ENCODE peak calls at places on chromosomes 11 and 22, in four cellular contexts. One of them, this sample, is unnamed.

GRCh38 chr11:94511932-94512781 is at the start of gene C11orf97:
- DNase-seq in fibroblast of mammary gland: peak
- DNase-seq in mesenchymal stem cell: peak
- DNase-seq in MM.1S: peak
- DNase-seq in this sample: peak

GRCh38 chr11:33531743-33532181 is 168.9 kb downstream of the C11orf91 start:
- DNase-seq in MM.1S: no peak
- DNase-seq in mesenchymal stem cell: peak
- DNase-seq in fibroblast of mammary gland: peak
- DNase-seq in this sample: no peak

GRCh38 chr22:17264321-17265052 is 45.3 kb upstream of the ADA2 start:
- DNase-seq in mesenchymal stem cell: peak
- DNase-seq in fibroblast of mammary gland: peak
- DNase-seq in MM.1S: no peak
- DNase-seq in this sample: no peak

GRCh38 chr11:88250566-88251080 is 75.4 kb upstream of the RAB38 start:
- DNase-seq in mesenchymal stem cell: no peak
- DNase-seq in fibroblast of mammary gland: no peak
- DNase-seq in MM.1S: no peak
- DNase-seq in this sample: no peak

GRCh38 chr11:44564198-44564597 is 1.3 kb upstream of the CD82 start:
- DNase-seq in fibroblast of mammary gland: peak
- DNase-seq in MM.1S: peak
- DNase-seq in mesenchymal stem cell: no peak
- DNase-seq in this sample: peak

GRCh38 chr11:121235057-121235456 is 57.5 kb upstream of the SC5D start:
- DNase-seq in fibroblast of mammary gland: no peak
- DNase-seq in MM.1S: no peak
- DNase-seq in mesenchymal stem cell: no peak
- DNase-seq in this sample: no peak

GRCh38 chr22:41888638-41889200 is 26.2 kb downstream of the SHISA8 start:
- DNase-seq in MM.1S: no peak
- DNase-seq in mesenchymal stem cell: no peak
- DNase-seq in fibroblast of mammary gland: no peak
- DNase-seq in this sample: no peak

GRCh38 chr11:123386746-123387510 is 43.1 kb upstream of the GRAMD1B start:
- DNase-seq in fibroblast of mammary gland: no peak
- DNase-seq in mesenchymal stem cell: peak
- DNase-seq in MM.1S: no peak
- DNase-seq in this sample: peak

GRCh38 chr11:119892311-119892808 is 163.4 kb upstream of the NECTIN1 start:
- DNase-seq in fibroblast of mammary gland: no peak
- DNase-seq in MM.1S: no peak
- DNase-seq in mesenchymal stem cell: no peak
- DNase-seq in this sample: no peak

GRCh38 chr22:49305966-49306631 is 521.6 kb downstream of the BRD1 start:
- DNase-seq in fibroblast of mammary gland: no peak
- DNase-seq in mesenchymal stem cell: no peak
- DNase-seq in MM.1S: no peak
- DNase-seq in this sample: no peak

GRCh38 chr22:30036656-30037055 is 43.6 kb upstream of the HORMAD2 start:
- DNase-seq in fibroblast of mammary gland: no peak
- DNase-seq in MM.1S: no peak
- DNase-seq in mesenchymal stem cell: peak
- DNase-seq in this sample: peak

GRCh38 chr22:44839061-44839460 is 86.7 kb downstream of the ARHGAP8 start:
- DNase-seq in MM.1S: no peak
- DNase-seq in mesenchymal stem cell: no peak
- DNase-seq in fibroblast of mammary gland: no peak
- DNase-seq in this sample: no peak

GRCh38 chr11:32586576-32587190 is 3.1 kb downstream of the EIF3M start:
- DNase-seq in mesenchymal stem cell: peak
- DNase-seq in fibroblast of mammary gland: peak
- DNase-seq in MM.1S: peak
- DNase-seq in this sample: peak

GRCh38 chr11:64900263-64900678 is 16.7 kb downstream of the ATG2A start:
- DNase-seq in mesenchymal stem cell: no peak
- DNase-seq in fibroblast of mammary gland: peak
- DNase-seq in MM.1S: no peak
- DNase-seq in this sample: peak

GRCh38 chr11:105867742-105868141 is 154.3 kb downstream of the MSANTD4 start:
- DNase-seq in fibroblast of mammary gland: no peak
- DNase-seq in mesenchymal stem cell: no peak
- DNase-seq in MM.1S: no peak
- DNase-seq in this sample: peak

GRCh38 chr11:131802416-131802815 is 432.0 kb downstream of the NTM start:
- DNase-seq in MM.1S: no peak
- DNase-seq in mesenchymal stem cell: no peak
- DNase-seq in fibroblast of mammary gland: no peak
- DNase-seq in this sample: no peak

GRCh38 chr11:44789466-44789865 is 62.7 kb downstream of the TSPAN18 start:
- DNase-seq in MM.1S: no peak
- DNase-seq in fibroblast of mammary gland: no peak
- DNase-seq in mesenchymal stem cell: no peak
- DNase-seq in this sample: no peak

GRCh38 chr11:9600651-9601040 is 27.2 kb downstream of the WEE1 start:
- DNase-seq in MM.1S: peak
- DNase-seq in mesenchymal stem cell: peak
- DNase-seq in fibroblast of mammary gland: no peak
- DNase-seq in this sample: peak

GRCh38 chr22:47391169-47392053 is 629.0 kb downstream of the TBC1D22A start:
- DNase-seq in fibroblast of mammary gland: no peak
- DNase-seq in mesenchymal stem cell: no peak
- DNase-seq in MM.1S: no peak
- DNase-seq in this sample: no peak

GRCh38 chr11:32100495-32100894 is 9.6 kb downstream of the RCN1 start:
- DNase-seq in MM.1S: no peak
- DNase-seq in mesenchymal stem cell: peak
- DNase-seq in fibroblast of mammary gland: peak
- DNase-seq in this sample: no peak

GRCh38 chr11:134376150-134376921 is 35.7 kb downstream of the B3GAT1 start:
- DNase-seq in mesenchymal stem cell: no peak
- DNase-seq in MM.1S: no peak
- DNase-seq in fibroblast of mammary gland: no peak
- DNase-seq in this sample: no peak

GRCh38 chr11:8811571-8811970 is 99.4 kb upstream of the AKIP1 start:
- DNase-seq in MM.1S: no peak
- DNase-seq in mesenchymal stem cell: no peak
- DNase-seq in fibroblast of mammary gland: no peak
- DNase-seq in this sample: no peak

GRCh38 chr22:35629406-35630234 is 12.5 kb upstream of the MB start:
- DNase-seq in mesenchymal stem cell: peak
- DNase-seq in fibroblast of mammary gland: peak
- DNase-seq in MM.1S: peak
- DNase-seq in this sample: peak

GRCh38 chr22:27137809-27138400 is 480.5 kb downstream of the MIAT start:
- DNase-seq in fibroblast of mammary gland: no peak
- DNase-seq in mesenchymal stem cell: no peak
- DNase-seq in MM.1S: no peak
- DNase-seq in this sample: no peak

GRCh38 chr11:30749268-30749667 is 163.1 kb upstream of the MPPED2 start:
- DNase-seq in fibroblast of mammary gland: no peak
- DNase-seq in MM.1S: no peak
- DNase-seq in mesenchymal stem cell: no peak
- DNase-seq in this sample: no peak

GRCh38 chr11:11618973-11619435 is 2.8 kb downstream of the GALNT18 start:
- DNase-seq in mesenchymal stem cell: no peak
- DNase-seq in MM.1S: no peak
- DNase-seq in fibroblast of mammary gland: no peak
- DNase-seq in this sample: no peak

GRCh38 chr11:11621881-11622706 is at the start of gene GALNT18:
- DNase-seq in MM.1S: peak
- DNase-seq in mesenchymal stem cell: peak
- DNase-seq in fibroblast of mammary gland: peak
- DNase-seq in this sample: peak

GRCh38 chr11:11622772-11623531 is 1.1 kb upstream of the GALNT18 start:
- DNase-seq in mesenchymal stem cell: peak
- DNase-seq in fibroblast of mammary gland: no peak
- DNase-seq in MM.1S: no peak
- DNase-seq in this sample: no peak

GRCh38 chr11:11620251-11620965 is 1.4 kb downstream of the GALNT18 start:
- DNase-seq in mesenchymal stem cell: peak
- DNase-seq in fibroblast of mammary gland: peak
- DNase-seq in MM.1S: no peak
- DNase-seq in this sample: peak

DNA sequence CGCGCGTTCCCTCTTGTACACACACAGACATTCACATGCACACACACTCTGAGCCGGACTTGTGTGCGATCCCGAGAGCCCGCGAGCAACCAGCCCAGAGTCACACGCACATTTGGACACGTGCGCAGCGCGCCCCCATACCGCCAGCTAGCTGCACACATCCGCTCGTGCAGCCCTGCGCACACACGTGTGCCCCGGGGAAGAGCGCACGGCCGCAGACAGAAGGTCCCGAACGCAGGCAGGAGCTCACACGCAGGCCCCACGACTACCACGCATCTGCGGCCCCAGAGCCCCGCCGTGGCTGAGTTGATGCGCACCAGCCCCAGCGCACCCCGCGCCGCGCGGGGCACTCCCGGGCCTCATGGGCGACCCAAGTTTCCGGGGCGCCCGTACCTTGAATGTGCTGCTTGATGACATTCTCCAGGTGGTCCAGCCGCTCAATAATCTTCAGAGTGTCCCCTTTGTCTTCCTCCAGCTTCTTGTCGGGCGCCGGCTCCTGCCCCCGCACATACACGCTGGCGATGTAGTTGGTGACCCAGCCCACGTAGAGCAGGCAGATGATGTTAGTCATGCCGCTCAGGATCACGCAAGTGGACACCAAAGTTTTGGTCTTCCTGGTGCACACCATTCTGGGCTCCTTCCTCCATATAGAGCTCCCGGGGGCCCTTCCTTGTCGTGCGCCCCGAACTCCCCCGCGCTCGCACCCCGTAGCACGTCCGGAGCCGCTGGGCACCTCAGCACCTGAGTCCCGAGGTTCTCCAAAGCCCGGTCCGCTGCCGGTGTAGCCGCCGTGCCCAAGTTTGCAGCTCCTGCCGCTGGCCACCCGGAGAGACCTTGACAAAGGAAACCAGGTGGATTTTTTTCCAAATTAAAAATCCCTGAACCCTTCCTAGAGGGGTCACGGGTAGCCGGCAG is 582 bp downstream of the GALNT18 start:
- DNase-seq in fibroblast of mammary gland: peak
- DNase-seq in mesenchymal stem cell: peak
- DNase-seq in MM.1S: peak
- DNase-seq in this sample: peak
- H3K4me3 ChIP-seq in fibroblast of mammary gland: peak
- H3K4me3 ChIP-seq in mesenchymal stem cell: peak
- H3K4me3 ChIP-seq in MM.1S: peak
- H3K4me3 ChIP-seq in this sample: peak

GRCh38 chr11:313304-313786 is 495 bp upstream of the IFITM1 start:
- DNase-seq in mesenchymal stem cell: no peak
- DNase-seq in fibroblast of mammary gland: no peak
- DNase-seq in MM.1S: no peak
- DNase-seq in this sample: no peak
- H3K4me3 ChIP-seq in mesenchymal stem cell: peak
- H3K4me3 ChIP-seq in fibroblast of mammary gland: no peak
- H3K4me3 ChIP-seq in MM.1S: peak
- H3K4me3 ChIP-seq in this sample: no peak

DNA sequence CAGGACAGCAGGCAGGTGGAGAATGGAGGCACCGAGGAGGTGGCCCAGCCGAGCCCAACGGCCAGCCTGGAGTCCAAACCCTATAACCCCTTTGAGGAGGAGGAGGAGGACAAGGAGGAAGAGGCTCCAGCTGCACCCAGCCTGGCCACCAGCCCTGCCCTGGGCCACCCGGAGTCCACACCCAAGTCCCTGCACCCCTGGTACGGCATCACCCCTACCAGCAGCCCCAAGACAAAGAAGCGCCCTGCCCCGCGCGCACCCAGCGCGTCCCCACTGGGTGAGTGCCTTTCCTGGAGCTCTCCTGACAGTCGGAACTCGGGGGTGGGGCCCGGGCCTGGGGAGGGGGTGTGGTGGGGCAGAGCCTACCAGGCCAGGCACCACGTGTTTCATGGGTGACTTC is 19.7 kb downstream of the MICALL1 start:
- DNase-seq in fibroblast of mammary gland: no peak
- DNase-seq in MM.1S: no peak
- DNase-seq in mesenchymal stem cell: no peak
- DNase-seq in this sample: no peak
- H3K4me3 ChIP-seq in fibroblast of mammary gland: no peak
- H3K4me3 ChIP-seq in MM.1S: no peak
- H3K4me3 ChIP-seq in mesenchymal stem cell: no peak
- H3K4me3 ChIP-seq in this sample: no peak

GRCh38 chr11:112159098-112159761 is 4.7 kb downstream of the IL18 start:
- DNase-seq in fibroblast of mammary gland: no peak
- DNase-seq in MM.1S: no peak
- DNase-seq in mesenchymal stem cell: no peak
- DNase-seq in this sample: no peak
- H3K4me3 ChIP-seq in fibroblast of mammary gland: no peak
- H3K4me3 ChIP-seq in MM.1S: no peak
- H3K4me3 ChIP-seq in mesenchymal stem cell: no peak
- H3K4me3 ChIP-seq in this sample: no peak

DNA sequence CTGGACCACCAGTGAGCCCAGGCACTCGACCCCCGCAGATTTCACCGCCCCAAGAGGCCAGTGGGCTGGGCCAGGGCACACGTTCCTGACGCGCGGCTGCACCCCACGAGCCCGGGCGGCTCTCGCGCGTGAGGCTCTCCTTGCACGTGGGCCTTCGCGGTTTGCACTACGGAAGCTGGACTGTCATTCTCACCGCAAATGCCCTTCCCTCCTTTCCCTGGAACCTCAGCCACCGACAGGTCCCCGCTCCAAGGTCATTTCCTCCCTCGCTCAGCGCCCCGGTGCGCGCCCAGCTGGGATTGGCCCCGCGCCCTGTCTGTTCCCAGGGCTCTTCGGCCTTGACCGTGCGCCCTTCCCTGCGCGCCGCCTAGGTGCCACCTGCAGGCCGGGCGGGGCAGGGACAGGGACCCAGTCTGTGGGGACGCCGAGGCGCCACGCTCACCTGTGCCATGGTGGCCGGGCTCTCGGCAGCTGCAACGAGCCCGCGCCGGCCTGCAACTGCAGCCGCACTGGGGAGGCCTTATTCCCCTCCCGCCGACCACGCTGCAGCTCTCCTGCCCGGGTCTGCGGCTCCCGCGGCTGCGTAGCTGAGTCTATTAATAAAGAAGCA is 2.1 kb upstream of the CPT1A start:
- DNase-seq in fibroblast of mammary gland: no peak
- DNase-seq in mesenchymal stem cell: peak
- DNase-seq in MM.1S: peak
- DNase-seq in this sample: peak
- H3K4me3 ChIP-seq in fibroblast of mammary gland: no peak
- H3K4me3 ChIP-seq in mesenchymal stem cell: no peak
- H3K4me3 ChIP-seq in MM.1S: peak
- H3K4me3 ChIP-seq in this sample: peak

GRCh38 chr11:47891886-47892285 is 43.7 kb upstream of the NUP160 start:
- DNase-seq in mesenchymal stem cell: no peak
- DNase-seq in fibroblast of mammary gland: no peak
- DNase-seq in MM.1S: no peak
- DNase-seq in this sample: no peak
- H3K4me3 ChIP-seq in mesenchymal stem cell: no peak
- H3K4me3 ChIP-seq in fibroblast of mammary gland: no peak
- H3K4me3 ChIP-seq in MM.1S: no peak
- H3K4me3 ChIP-seq in this sample: no peak

DNA sequence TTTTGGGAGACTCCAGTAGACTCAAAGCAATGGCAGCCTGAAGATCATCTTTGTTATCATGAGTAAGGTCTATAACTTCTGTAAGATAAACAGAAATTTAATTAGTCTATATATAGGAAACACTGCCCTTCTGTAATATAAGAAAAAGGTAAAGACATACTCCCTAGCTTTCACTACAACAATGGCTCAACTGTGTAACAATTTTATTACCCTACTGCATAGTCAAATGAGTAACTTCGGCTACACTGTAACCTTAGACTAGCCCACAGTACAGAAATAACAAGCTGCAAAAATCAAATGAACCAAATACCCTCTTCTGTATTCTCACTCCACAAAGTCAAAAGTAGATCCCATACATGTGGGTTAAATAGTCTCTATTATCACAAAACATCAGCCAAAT is 33.7 kb downstream of the USP28 start:
- DNase-seq in fibroblast of mammary gland: no peak
- DNase-seq in MM.1S: no peak
- DNase-seq in mesenchymal stem cell: no peak
- DNase-seq in this sample: no peak
- H3K4me3 ChIP-seq in fibroblast of mammary gland: no peak
- H3K4me3 ChIP-seq in MM.1S: peak
- H3K4me3 ChIP-seq in mesenchymal stem cell: no peak
- H3K4me3 ChIP-seq in this sample: no peak

This sample was measured in epithelial cell of esophagus.